ENCODE peak calls at places on chromosomes 3 and 15, in four cellular contexts. One of them, this sample, is unnamed. For H3K4me1, the result is how much of the 10 kb centered on the place peaks cover.

GRCh38 chr3:61560452-61561373 is 658 bp upstream of the PTPRG start:
- DNase-seq in right cardiac atrium: peak
- DNase-seq in H9: peak
- DNase-seq in left ventricle myocardium inferior: peak
- DNase-seq in this sample: peak

GRCh38 chr3:190586631-190587000 is 72.7 kb downstream of the IL1RAP start:
- DNase-seq in right cardiac atrium: peak
- DNase-seq in H9: no peak
- DNase-seq in left ventricle myocardium inferior: no peak
- DNase-seq in this sample: no peak

GRCh38 chr3:169509780-169510179 is 153.7 kb downstream of the MECOM start:
- DNase-seq in right cardiac atrium: no peak
- DNase-seq in H9: no peak
- DNase-seq in left ventricle myocardium inferior: no peak
- DNase-seq in this sample: no peak

GRCh38 chr3:152921351-152921750 is 86.4 kb downstream of the P2RY1 start:
- DNase-seq in right cardiac atrium: no peak
- DNase-seq in H9: no peak
- DNase-seq in left ventricle myocardium inferior: no peak
- DNase-seq in this sample: no peak

GRCh38 chr3:182969277-182969676 is 11.1 kb downstream of the DCUN1D1 start:
- DNase-seq in right cardiac atrium: no peak
- DNase-seq in H9: no peak
- DNase-seq in left ventricle myocardium inferior: no peak
- DNase-seq in this sample: no peak

GRCh38 chr3:191051037-191051436 is 148.0 kb upstream of the OSTN start:
- DNase-seq in right cardiac atrium: no peak
- DNase-seq in H9: no peak
- DNase-seq in left ventricle myocardium inferior: no peak
- DNase-seq in this sample: peak

GRCh38 chr15:90435652-90436337 is 47.8 kb downstream of the IQGAP1 start:
- DNase-seq in right cardiac atrium: no peak
- DNase-seq in H9: no peak
- DNase-seq in left ventricle myocardium inferior: no peak
- DNase-seq in this sample: no peak

GRCh38 chr3:114376091-114376490 is 82.3 kb downstream of the TIGIT start:
- DNase-seq in right cardiac atrium: no peak
- DNase-seq in H9: no peak
- DNase-seq in left ventricle myocardium inferior: no peak
- DNase-seq in this sample: no peak

GRCh38 chr15:40115670-40116093 is 7.0 kb upstream of the BMF start:
- DNase-seq in right cardiac atrium: peak
- DNase-seq in H9: peak
- DNase-seq in left ventricle myocardium inferior: no peak
- DNase-seq in this sample: no peak

DNA sequence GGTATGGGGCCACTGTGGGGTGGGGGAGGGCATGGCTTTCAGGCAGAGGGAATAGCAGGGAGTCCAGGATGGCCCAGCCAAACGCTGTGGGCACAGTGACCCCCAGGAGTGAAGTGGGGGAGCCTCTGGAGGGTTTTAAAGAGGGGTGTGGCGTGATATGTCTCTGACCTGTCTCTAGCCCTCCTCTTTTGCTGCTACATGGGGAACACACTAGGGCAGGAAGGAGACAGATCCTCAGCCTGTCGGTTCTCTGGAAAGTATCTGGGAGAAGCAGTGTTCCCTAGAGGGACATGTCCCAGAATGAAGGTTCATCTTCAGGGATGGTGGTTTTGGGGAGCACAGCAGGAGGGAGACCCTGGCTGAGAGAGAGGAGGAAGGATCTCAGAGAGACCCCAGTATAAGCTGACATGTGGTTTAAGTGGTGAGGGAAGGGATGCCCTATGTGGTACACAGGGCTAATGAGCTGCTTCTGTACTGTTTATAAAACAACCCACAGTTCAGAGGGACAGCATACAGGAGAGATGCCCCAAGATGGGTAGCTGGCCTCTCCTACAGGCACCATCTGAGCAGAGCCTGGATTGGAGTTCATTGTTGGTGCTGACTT is 37.7 kb downstream of the TRIM71 start:
- DNase-seq in right cardiac atrium: no peak
- DNase-seq in H9: no peak
- DNase-seq in left ventricle myocardium inferior: no peak
- DNase-seq in this sample: no peak
- H3K4me1 ChIP-seq in right cardiac atrium: under half
- H3K4me1 ChIP-seq in H9: under half
- H3K4me1 ChIP-seq in left ventricle myocardium inferior: under half
- H3K4me1 ChIP-seq in this sample: under half

GRCh38 chr15:98855815-98856539 is 151.6 kb downstream of the PGPEP1L start:
- DNase-seq in right cardiac atrium: no peak
- DNase-seq in H9: no peak
- DNase-seq in left ventricle myocardium inferior: no peak
- DNase-seq in this sample: no peak
- H3K4me1 ChIP-seq in right cardiac atrium: under half
- H3K4me1 ChIP-seq in H9: under half
- H3K4me1 ChIP-seq in left ventricle myocardium inferior: half or more
- H3K4me1 ChIP-seq in this sample: under half

GRCh38 chr3:185988816-185989175 is 51.0 kb upstream of the TRA2B start:
- DNase-seq in right cardiac atrium: no peak
- DNase-seq in H9: no peak
- DNase-seq in left ventricle myocardium inferior: no peak
- DNase-seq in this sample: no peak
- H3K4me1 ChIP-seq in right cardiac atrium: under half
- H3K4me1 ChIP-seq in H9: under half
- H3K4me1 ChIP-seq in left ventricle myocardium inferior: under half
- H3K4me1 ChIP-seq in this sample: under half

DNA sequence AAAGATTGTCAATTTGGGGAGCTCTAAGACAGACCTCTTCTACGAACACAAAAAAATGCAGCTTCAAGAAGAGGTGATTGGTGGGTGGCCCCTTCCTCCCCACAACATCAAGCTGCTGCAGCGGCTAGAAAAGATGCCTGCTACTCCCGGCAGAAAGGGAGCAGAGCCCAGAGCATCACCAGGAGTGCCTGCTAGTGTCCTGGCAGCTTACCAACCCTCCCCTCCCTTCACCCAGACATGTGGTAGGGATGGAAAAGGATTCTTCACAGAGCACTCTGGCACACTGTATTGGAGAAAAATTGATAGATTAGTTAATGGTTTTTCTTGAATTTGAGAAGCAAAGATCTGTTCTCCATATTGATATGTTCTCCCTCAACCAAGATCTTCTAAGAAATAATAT is 10.8 kb downstream of the IP6K1 start:
- DNase-seq in right cardiac atrium: no peak
- DNase-seq in H9: no peak
- DNase-seq in left ventricle myocardium inferior: no peak
- DNase-seq in this sample: no peak
- H3K4me1 ChIP-seq in right cardiac atrium: under half
- H3K4me1 ChIP-seq in H9: under half
- H3K4me1 ChIP-seq in left ventricle myocardium inferior: under half
- H3K4me1 ChIP-seq in this sample: under half

DNA sequence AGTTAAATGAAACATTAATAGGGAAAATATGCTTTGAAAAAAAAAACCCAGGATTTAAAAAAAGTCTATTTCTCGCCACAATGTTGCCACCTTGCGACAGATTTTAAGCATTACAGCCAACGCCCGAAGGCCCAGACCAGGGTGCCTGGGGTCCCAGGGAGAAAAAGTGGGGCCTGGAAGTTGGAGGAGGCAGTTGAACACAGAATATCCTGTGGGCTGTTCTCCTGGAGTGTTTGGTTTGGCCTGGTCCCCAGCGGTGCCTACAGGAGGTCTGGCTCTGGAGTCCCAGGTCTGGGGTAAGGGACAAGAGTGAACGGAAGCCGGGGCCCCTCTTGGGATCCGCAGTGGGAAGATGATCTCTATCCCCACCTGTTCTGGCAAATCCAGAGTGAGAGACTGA is 3.4 kb downstream of the RNU6-1 start:
- DNase-seq in right cardiac atrium: peak
- DNase-seq in H9: no peak
- DNase-seq in left ventricle myocardium inferior: peak
- DNase-seq in this sample: peak
- H3K4me1 ChIP-seq in right cardiac atrium: under half
- H3K4me1 ChIP-seq in H9: under half
- H3K4me1 ChIP-seq in left ventricle myocardium inferior: half or more
- H3K4me1 ChIP-seq in this sample: under half

GRCh38 chr15:38085104-38085503 is 150.7 kb downstream of the TMCO5A start:
- DNase-seq in right cardiac atrium: no peak
- DNase-seq in H9: no peak
- DNase-seq in left ventricle myocardium inferior: no peak
- DNase-seq in this sample: no peak

GRCh38 chr15:38090648-38091047 is 156.2 kb downstream of the TMCO5A start:
- DNase-seq in right cardiac atrium: no peak
- DNase-seq in H9: no peak
- DNase-seq in left ventricle myocardium inferior: no peak
- DNase-seq in this sample: no peak

GRCh38 chr15:38085931-38086562 is 151.6 kb downstream of the TMCO5A start:
- DNase-seq in right cardiac atrium: no peak
- DNase-seq in H9: no peak
- DNase-seq in left ventricle myocardium inferior: no peak
- DNase-seq in this sample: no peak

GRCh38 chr15:38090223-38090622 is 155.8 kb downstream of the TMCO5A start:
- DNase-seq in right cardiac atrium: no peak
- DNase-seq in H9: no peak
- DNase-seq in left ventricle myocardium inferior: no peak
- DNase-seq in this sample: no peak

DNA sequence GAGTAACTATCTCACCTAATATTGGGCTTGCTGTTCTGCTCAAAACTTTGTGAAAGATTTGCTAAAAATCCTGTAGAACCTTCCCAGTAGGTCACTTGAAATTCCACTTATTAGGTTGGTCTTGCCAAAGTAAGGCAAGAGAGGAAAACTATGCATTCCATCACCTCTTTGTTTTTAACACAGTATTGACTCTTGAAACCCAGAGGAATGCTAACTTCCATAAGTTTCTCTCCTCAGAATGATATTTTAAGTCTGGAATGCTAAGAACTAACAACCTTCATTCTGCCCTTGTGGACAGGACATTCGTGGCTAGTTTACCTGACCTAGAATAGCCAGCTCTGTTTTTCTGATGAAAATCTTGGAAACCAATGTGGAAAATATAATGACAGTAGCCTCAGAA is 154.5 kb downstream of the TMCO5A start:
- DNase-seq in right cardiac atrium: no peak
- DNase-seq in H9: no peak
- DNase-seq in left ventricle myocardium inferior: no peak
- DNase-seq in this sample: no peak
- H3K4me1 ChIP-seq in right cardiac atrium: under half
- H3K4me1 ChIP-seq in H9: under half
- H3K4me1 ChIP-seq in left ventricle myocardium inferior: under half
- H3K4me1 ChIP-seq in this sample: under half

DNA sequence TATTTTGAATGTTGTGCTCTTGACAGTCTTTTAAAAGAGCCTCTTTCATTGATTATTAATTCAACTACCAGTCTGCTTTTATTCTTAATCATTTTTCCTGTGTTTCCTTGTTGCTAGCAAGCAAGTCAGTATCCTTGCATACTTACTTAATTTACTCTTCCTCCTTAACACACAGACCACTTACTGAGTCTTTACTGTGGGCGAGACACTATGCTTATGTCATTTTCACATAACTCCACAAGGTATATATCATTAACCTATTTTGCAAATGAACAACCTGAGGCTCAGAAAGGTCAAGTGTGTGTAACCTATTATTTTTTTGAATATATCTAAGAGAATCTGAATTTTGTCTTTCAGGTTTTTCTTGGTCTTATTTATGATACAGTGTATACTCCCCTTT is 130.9 kb downstream of the WDR76 start:
- DNase-seq in right cardiac atrium: no peak
- DNase-seq in H9: no peak
- DNase-seq in left ventricle myocardium inferior: no peak
- DNase-seq in this sample: no peak
- H3K4me1 ChIP-seq in right cardiac atrium: under half
- H3K4me1 ChIP-seq in H9: under half
- H3K4me1 ChIP-seq in left ventricle myocardium inferior: under half
- H3K4me1 ChIP-seq in this sample: under half